ENCODE peak calls at places on chromosomes 12 and 14, in seven cellular contexts. E, K, Q, W, J, M and D are unnamed samples.
A peak's percentile ranks its signal among the peaks of the same experiment; 100 is the strongest.

GRCh38 chr12:6867407-6868210 is at the start of gene TPI1:
- DNase-seq in E (peak; percentile 96), K (peak; percentile 90), Q (peak; percentile 97), W (peak; percentile 76), J (peak; percentile 89), M (peak; percentile 88), D (peak; percentile 87)

GRCh38 chr12:70402597-70402996 is 36.5 kb downstream of the KCNMB4 start:
- DNase-seq in E (no peak), K (no peak), Q (no peak), W (no peak), J (no peak), M (no peak), D (no peak)

GRCh38 chr14:92581966-92582566 is 68.5 kb downstream of the RIN3 start:
- DNase-seq in E (peak; percentile 33), K (no peak), Q (no peak), W (no peak), J (no peak), M (no peak), D (no peak)

GRCh38 chr14:49212721-49213120 is 373.5 kb downstream of the RPS29 start:
- DNase-seq in E (no peak), K (no peak), Q (no peak), W (no peak), J (no peak), M (no peak), D (no peak)

GRCh38 chr12:4082809-4083447 is 190.6 kb upstream of the CCND2 start:
- DNase-seq in E (no peak), K (no peak), Q (no peak), W (no peak), J (no peak), M (no peak), D (no peak)

GRCh38 chr14:90228478-90228877 is 27.9 kb upstream of the PSMC1 start:
- DNase-seq in E (no peak), K (no peak), Q (no peak), W (no peak), J (no peak), M (no peak), D (no peak)

GRCh38 chr14:55514819-55515470 is 65.1 kb upstream of the KTN1 start:
- DNase-seq in E (no peak), K (no peak), Q (no peak), W (no peak), J (no peak), M (no peak), D (no peak)

GRCh38 chr12:92574046-92574783 is 128.6 kb upstream of the PLEKHG7 start:
- DNase-seq in E (no peak), K (no peak), Q (no peak), W (no peak), J (peak; percentile 15), M (no peak), D (no peak)

GRCh38 chr14:68518910-68519686 is 273.8 kb downstream of the ZFP36L1 start:
- DNase-seq in E (no peak), K (no peak), Q (no peak), W (no peak), J (no peak), M (no peak), D (peak; percentile 53)

GRCh38 chr14:76955575-76956252 is 72.8 kb downstream of the IRF2BPL start:
- DNase-seq in E (no peak), K (no peak), Q (no peak), W (no peak), J (peak; percentile 61), M (peak; percentile 66), D (no peak)

GRCh38 chr14:105859717-105860614 is 333.6 kb downstream of the TMEM121 start:
- DNase-seq in E (peak; percentile 40), K (no peak), Q (peak; percentile 63), W (peak; percentile 43), J (peak; percentile 3), M (peak; percentile 15), D (peak; percentile 5)

GRCh38 chr14:70152704-70153103 is 36.0 kb downstream of the SLC8A3 start:
- DNase-seq in E (no peak), K (no peak), Q (no peak), W (no peak), J (no peak), M (no peak), D (no peak)

GRCh38 chr12:109291531-109292341 is 17.3 kb downstream of the FOXN4 start:
- DNase-seq in E (peak; percentile 83), K (no peak), Q (peak; percentile 83), W (no peak), J (peak; percentile 41), M (no peak), D (no peak)

GRCh38 chr14:50343424-50343823 is 31.3 kb downstream of the DMAC2L start:
- DNase-seq in E (no peak), K (no peak), Q (no peak), W (no peak), J (no peak), M (no peak), D (no peak)

GRCh38 chr12:111687255-111687654 is 1.4 kb downstream of the ACAD10 start:
- DNase-seq in E (no peak), K (no peak), Q (no peak), W (no peak), J (peak; percentile 21), M (no peak), D (no peak)

GRCh38 chr12:131947482-131948027 is 2.2 kb upstream of the EP400 start:
- DNase-seq in E (peak; percentile 66), K (no peak), Q (peak; percentile 45), W (no peak), J (peak; percentile 8), M (no peak), D (no peak)

GRCh38 chr14:33897878-33898535 is 52.9 kb downstream of the EGLN3 start:
- DNase-seq in E (no peak), K (no peak), Q (no peak), W (no peak), J (no peak), M (no peak), D (no peak)

GRCh38 chr14:23187925-23188324 is 4.5 kb upstream of the SLC7A8 start:
- DNase-seq in E (no peak), K (no peak), Q (no peak), W (no peak), J (no peak), M (no peak), D (no peak)

GRCh38 chr12:34289431-34290190 is 267.3 kb downstream of the ALG10 start:
- DNase-seq in E (peak; percentile 37), K (no peak), Q (peak; percentile 37), W (peak; percentile 18), J (no peak), M (no peak), D (peak; percentile 5)

GRCh38 chr12:34290191-34290995 is 268.1 kb downstream of the ALG10 start:
- DNase-seq in E (peak; percentile 40), K (no peak), Q (no peak), W (no peak), J (no peak), M (peak; percentile 14), D (peak; percentile 6)

GRCh38 chr12:34291426-34291901 is 269.2 kb downstream of the ALG10 start:
- DNase-seq in E (peak; percentile 37), K (no peak), Q (peak; percentile 46), W (peak; percentile 22), J (no peak), M (peak; percentile 18), D (peak; percentile 6)

GRCh38 chr12:34292736-34293625 is 270.7 kb downstream of the ALG10 start:
- DNase-seq in E (peak; percentile 49), K (no peak), Q (peak; percentile 46), W (peak; percentile 19), J (peak; percentile 4), M (no peak), D (peak; percentile 5)

DNA sequence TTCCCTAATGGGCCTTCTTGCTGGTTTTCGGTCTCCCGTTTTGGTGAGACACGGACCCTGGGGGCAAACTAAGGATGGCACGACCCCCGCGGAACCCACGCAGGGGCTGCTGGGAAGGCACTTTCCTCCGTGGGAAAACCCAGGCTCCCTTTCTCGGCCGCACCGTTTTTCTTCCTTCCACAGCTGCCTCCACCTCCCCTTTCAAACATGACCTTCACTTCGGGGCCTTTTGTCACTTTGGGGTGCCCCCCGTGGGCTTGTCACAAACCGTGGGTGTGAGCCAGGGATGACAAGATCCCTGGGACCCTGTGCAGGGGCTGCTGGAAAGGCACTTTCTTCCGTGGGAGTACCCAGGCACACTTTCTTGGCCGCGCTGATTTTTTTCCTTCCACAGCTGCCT is 268.7 kb downstream of the ALG10 start:
- DNase-seq in E (peak; percentile 47), K (no peak), Q (peak; percentile 38), W (no peak), J (no peak), M (peak; percentile 14), D (no peak)
- H3K9me3 ChIP-seq in E (peaks cover 3% of the 10 kb centered on the region), K (peaks cover 88% of the 10 kb centered on the region), Q (peaks cover 10% of the 10 kb centered on the region), W (peaks cover 13% of the 10 kb centered on the region), J (no peaks in the 10 kb centered on the region), M (peaks cover 8% of the 10 kb centered on the region), D (no peaks in the 10 kb centered on the region)

DNA sequence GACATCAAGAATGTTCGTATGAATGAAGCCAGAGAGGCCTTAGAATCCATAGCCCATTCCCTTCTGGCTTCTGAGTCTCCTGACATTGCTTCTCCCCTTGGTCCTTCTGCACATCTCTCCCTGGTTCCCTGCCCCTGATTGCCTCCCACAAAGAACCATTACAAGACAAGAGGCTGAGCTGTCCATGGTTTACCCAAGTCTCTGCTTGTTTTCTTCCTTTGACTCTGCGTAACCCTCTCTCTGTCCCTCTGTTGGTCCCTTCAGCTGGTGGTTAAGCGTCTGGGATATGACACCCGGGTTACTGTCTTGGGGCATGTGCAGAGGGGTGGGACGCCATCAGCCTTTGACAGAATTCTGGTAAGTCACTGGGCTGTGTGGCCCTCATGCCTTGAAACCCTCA is 15.9 kb downstream of the PFKM start:
- DNase-seq in E (no peak), K (no peak), Q (no peak), W (no peak), J (no peak), M (no peak), D (no peak)
- H3K4me1 ChIP-seq in E (no peaks in the 10 kb centered on the region), K (no peaks in the 10 kb centered on the region), Q (no peaks in the 10 kb centered on the region), W (no peaks in the 10 kb centered on the region), J (no peaks in the 10 kb centered on the region), M (no peaks in the 10 kb centered on the region), D (no peaks in the 10 kb centered on the region)

GRCh38 chr12:84502180-84502857 is 410.3 kb downstream of the SLC6A15 start:
- DNase-seq in E (no peak), K (no peak), Q (no peak), W (no peak), J (no peak), M (no peak), D (no peak)

GRCh38 chr12:84502907-84503787 is 409.5 kb downstream of the SLC6A15 start:
- DNase-seq in E (no peak), K (no peak), Q (no peak), W (no peak), J (peak; percentile 62), M (peak; percentile 40), D (no peak)

GRCh38 chr12:84492381-84492883 is 420.2 kb downstream of the SLC6A15 start:
- DNase-seq in E (no peak), K (no peak), Q (no peak), W (no peak), J (no peak), M (no peak), D (no peak)

GRCh38 chr12:84497819-84498218 is 414.8 kb downstream of the SLC6A15 start:
- DNase-seq in E (no peak), K (no peak), Q (no peak), W (no peak), J (no peak), M (no peak), D (no peak)
- TF ChIP-seq CTCF in E (no peak), K (no peak), Q (peak; percentile 4), W (no peak), J (peak; percentile 36), M (no peak), D (no peak)

DNA sequence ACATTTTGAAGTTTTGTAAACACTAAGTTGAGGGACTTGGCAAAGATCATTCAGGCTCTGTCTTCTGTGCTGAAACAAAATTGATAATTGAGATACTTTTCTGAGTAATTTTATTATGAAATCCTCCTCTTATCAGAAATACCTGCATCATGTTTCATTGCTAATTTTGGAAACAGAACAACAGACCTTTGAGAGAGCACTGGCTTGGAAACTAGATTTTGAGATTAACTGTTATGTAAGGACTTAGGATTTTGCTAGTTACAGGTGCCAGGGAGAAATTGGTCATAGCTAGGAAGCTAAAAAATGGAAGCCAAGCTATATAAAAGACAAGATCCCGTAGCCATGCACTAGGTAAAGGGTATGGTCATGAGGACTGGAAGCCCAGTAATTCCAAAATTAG is 201.8 kb upstream of the DCN start:
- DNase-seq in E (no peak), K (no peak), Q (no peak), W (no peak), J (no peak), M (no peak), D (no peak)
- H3K9me3 ChIP-seq in E (no peaks in the 10 kb centered on the region), K (no peaks in the 10 kb centered on the region), Q (no peaks in the 10 kb centered on the region), W (no peaks in the 10 kb centered on the region), J (no peaks in the 10 kb centered on the region), M (no peaks in the 10 kb centered on the region), D (no peaks in the 10 kb centered on the region)